ENCODE peak calls at places on chromosomes 6 and 20, in six cellular contexts. One of them, this sample, is unnamed. For H3K4me1, the result is how much of the 10 kb centered on the place peaks cover.

GRCh38 chr6:67634199-67634598 is 1000.9 kb upstream of the ADGRB3 start:
- DNase-seq in suprapubic skin: no peak
- DNase-seq in hepatocyte: no peak
- DNase-seq in colonic mucosa: no peak
- DNase-seq in neural progenitor cell: no peak
- DNase-seq in IMR-90: no peak
- DNase-seq in this sample: no peak

GRCh38 chr6:2346078-2346477 is 100.7 kb upstream of the GMDS start:
- DNase-seq in IMR-90: no peak
- DNase-seq in hepatocyte: no peak
- DNase-seq in suprapubic skin: no peak
- DNase-seq in neural progenitor cell: no peak
- DNase-seq in colonic mucosa: no peak
- DNase-seq in this sample: no peak

GRCh38 chr6:70151616-70152015 is 151.3 kb downstream of the COL9A1 start:
- DNase-seq in neural progenitor cell: no peak
- DNase-seq in colonic mucosa: no peak
- DNase-seq in hepatocyte: no peak
- DNase-seq in IMR-90: no peak
- DNase-seq in suprapubic skin: no peak
- DNase-seq in this sample: no peak

GRCh38 chr6:118892248-118893094 is 1.5 kb upstream of the ASF1A start:
- DNase-seq in neural progenitor cell: no peak
- DNase-seq in hepatocyte: no peak
- DNase-seq in IMR-90: no peak
- DNase-seq in suprapubic skin: no peak
- DNase-seq in colonic mucosa: no peak
- DNase-seq in this sample: no peak

GRCh38 chr6:63963756-63964315 is 328.2 kb downstream of the PHF3 start:
- DNase-seq in neural progenitor cell: no peak
- DNase-seq in IMR-90: no peak
- DNase-seq in suprapubic skin: no peak
- DNase-seq in hepatocyte: no peak
- DNase-seq in colonic mucosa: no peak
- DNase-seq in this sample: no peak

GRCh38 chr6:112468359-112468758 is 121.2 kb downstream of the RFPL4B start:
- DNase-seq in suprapubic skin: no peak
- DNase-seq in IMR-90: peak
- DNase-seq in colonic mucosa: no peak
- DNase-seq in hepatocyte: peak
- DNase-seq in neural progenitor cell: no peak
- DNase-seq in this sample: no peak

GRCh38 chr6:90350689-90351554 is 54.3 kb upstream of the BACH2 start:
- DNase-seq in hepatocyte: no peak
- DNase-seq in suprapubic skin: no peak
- DNase-seq in neural progenitor cell: no peak
- DNase-seq in colonic mucosa: no peak
- DNase-seq in IMR-90: peak
- DNase-seq in this sample: no peak

GRCh38 chr6:163919652-163920051 is 505.1 kb downstream of the QKI start:
- DNase-seq in hepatocyte: no peak
- DNase-seq in colonic mucosa: no peak
- DNase-seq in IMR-90: no peak
- DNase-seq in suprapubic skin: no peak
- DNase-seq in neural progenitor cell: no peak
- DNase-seq in this sample: no peak

GRCh38 chr6:53326372-53327016 is 22.3 kb downstream of the ELOVL5 start:
- DNase-seq in colonic mucosa: no peak
- DNase-seq in neural progenitor cell: no peak
- DNase-seq in hepatocyte: peak
- DNase-seq in IMR-90: peak
- DNase-seq in suprapubic skin: no peak
- DNase-seq in this sample: no peak

GRCh38 chr6:93424303-93425064 is 5.1 kb upstream of the EPHA7 start:
- DNase-seq in hepatocyte: peak
- DNase-seq in suprapubic skin: no peak
- DNase-seq in colonic mucosa: no peak
- DNase-seq in IMR-90: no peak
- DNase-seq in neural progenitor cell: peak
- DNase-seq in this sample: no peak

GRCh38 chr6:37552267-37552666 is 52.6 kb upstream of the CCDC167 start:
- DNase-seq in IMR-90: no peak
- DNase-seq in suprapubic skin: no peak
- DNase-seq in neural progenitor cell: no peak
- DNase-seq in hepatocyte: no peak
- DNase-seq in colonic mucosa: no peak
- DNase-seq in this sample: no peak

GRCh38 chr6:81575446-81575845 is 177.0 kb downstream of the TENT5A start:
- DNase-seq in suprapubic skin: no peak
- DNase-seq in neural progenitor cell: no peak
- DNase-seq in IMR-90: peak
- DNase-seq in colonic mucosa: no peak
- DNase-seq in hepatocyte: no peak
- DNase-seq in this sample: no peak

GRCh38 chr20:42855896-42856295 is 333.8 kb downstream of the PTPRT start:
- DNase-seq in IMR-90: no peak
- DNase-seq in colonic mucosa: no peak
- DNase-seq in hepatocyte: no peak
- DNase-seq in suprapubic skin: no peak
- DNase-seq in neural progenitor cell: no peak
- DNase-seq in this sample: no peak

GRCh38 chr6:42316981-42317380 is 99.3 kb upstream of the MRPS10 start:
- DNase-seq in colonic mucosa: no peak
- DNase-seq in hepatocyte: no peak
- DNase-seq in neural progenitor cell: no peak
- DNase-seq in IMR-90: no peak
- DNase-seq in suprapubic skin: no peak
- DNase-seq in this sample: no peak

GRCh38 chr6:5662797-5663196 is 343.9 kb downstream of the NRN1 start:
- DNase-seq in colonic mucosa: no peak
- DNase-seq in neural progenitor cell: no peak
- DNase-seq in hepatocyte: no peak
- DNase-seq in suprapubic skin: no peak
- DNase-seq in IMR-90: no peak
- DNase-seq in this sample: no peak

GRCh38 chr6:112649853-112650252 is 302.7 kb downstream of the RFPL4B start:
- DNase-seq in IMR-90: no peak
- DNase-seq in hepatocyte: no peak
- DNase-seq in colonic mucosa: no peak
- DNase-seq in neural progenitor cell: no peak
- DNase-seq in suprapubic skin: no peak
- DNase-seq in this sample: no peak

GRCh38 chr20:46009847-46010246 is 1.1 kb downstream of the MMP9 start:
- DNase-seq in colonic mucosa: no peak
- DNase-seq in neural progenitor cell: peak
- DNase-seq in suprapubic skin: no peak
- DNase-seq in hepatocyte: no peak
- DNase-seq in IMR-90: no peak
- DNase-seq in this sample: no peak
- H3K4me1 ChIP-seq in colonic mucosa: under half
- H3K4me1 ChIP-seq in neural progenitor cell: under half
- H3K4me1 ChIP-seq in suprapubic skin: under half
- H3K4me1 ChIP-seq in hepatocyte: under half
- H3K4me1 ChIP-seq in IMR-90: under half
- H3K4me1 ChIP-seq in this sample: under half

GRCh38 chr6:107864235-107864970 is 40.3 kb upstream of the SCML4 start:
- DNase-seq in suprapubic skin: no peak
- DNase-seq in neural progenitor cell: peak
- DNase-seq in hepatocyte: no peak
- DNase-seq in colonic mucosa: no peak
- DNase-seq in IMR-90: no peak
- DNase-seq in this sample: no peak

GRCh38 chr6:107866606-107867301 is 42.6 kb upstream of the SCML4 start:
- DNase-seq in IMR-90: peak
- DNase-seq in neural progenitor cell: peak
- DNase-seq in suprapubic skin: no peak
- DNase-seq in colonic mucosa: peak
- DNase-seq in hepatocyte: peak
- DNase-seq in this sample: no peak

GRCh38 chr6:107868867-107869611 is 44.9 kb upstream of the SCML4 start:
- DNase-seq in colonic mucosa: no peak
- DNase-seq in hepatocyte: no peak
- DNase-seq in neural progenitor cell: no peak
- DNase-seq in suprapubic skin: no peak
- DNase-seq in IMR-90: no peak
- DNase-seq in this sample: no peak

GRCh38 chr6:107869871-107870270 is 45.8 kb upstream of the SCML4 start:
- DNase-seq in neural progenitor cell: peak
- DNase-seq in IMR-90: no peak
- DNase-seq in suprapubic skin: no peak
- DNase-seq in hepatocyte: no peak
- DNase-seq in colonic mucosa: no peak
- DNase-seq in this sample: no peak

GRCh38 chr6:107867302-107867615 is 43.1 kb upstream of the SCML4 start:
- DNase-seq in colonic mucosa: no peak
- DNase-seq in hepatocyte: no peak
- DNase-seq in IMR-90: no peak
- DNase-seq in neural progenitor cell: no peak
- DNase-seq in suprapubic skin: no peak
- DNase-seq in this sample: no peak
- TF ChIP-seq CTCF in colonic mucosa: no peak
- TF ChIP-seq CTCF in hepatocyte: no peak
- TF ChIP-seq CTCF in IMR-90: no peak
- TF ChIP-seq CTCF in neural progenitor cell: no peak
- TF ChIP-seq CTCF in suprapubic skin: no peak
- TF ChIP-seq CTCF in this sample: no peak

DNA sequence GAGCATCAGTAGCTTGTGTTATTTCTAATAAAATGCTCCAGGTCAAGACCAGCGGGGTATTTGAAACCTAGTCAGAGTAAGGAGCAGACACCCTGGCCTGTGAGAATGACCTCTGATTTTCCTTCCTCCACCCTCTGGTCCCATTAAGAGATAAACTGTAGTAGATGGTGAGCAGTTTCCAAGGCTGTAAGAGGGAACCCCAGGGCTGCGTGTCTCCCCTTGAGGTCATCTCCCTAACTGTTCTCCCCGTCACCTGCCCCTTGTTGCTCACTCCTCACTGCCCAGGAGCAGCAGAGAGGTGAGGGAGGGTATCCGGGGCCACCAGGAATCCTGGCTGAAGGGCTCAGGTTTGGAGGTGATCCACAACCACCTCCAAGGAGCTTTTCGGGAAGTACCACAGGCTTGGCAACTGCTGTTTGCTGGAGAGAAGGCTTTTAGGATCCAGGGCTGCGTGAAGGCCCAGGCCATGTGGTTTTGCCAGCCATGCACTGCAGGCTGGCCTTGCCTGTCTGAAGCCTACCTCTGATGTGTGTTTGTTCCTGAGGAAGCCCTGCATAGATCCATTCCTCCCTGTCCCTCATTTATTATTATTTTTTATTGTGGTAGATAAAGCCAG is 62.5 kb downstream of the RREB1 start:
- DNase-seq in colonic mucosa: no peak
- DNase-seq in hepatocyte: no peak
- DNase-seq in suprapubic skin: no peak
- DNase-seq in neural progenitor cell: no peak
- DNase-seq in IMR-90: no peak
- DNase-seq in this sample: no peak
- H3K27ac ChIP-seq in colonic mucosa: peak
- H3K27ac ChIP-seq in hepatocyte: peak
- H3K27ac ChIP-seq in suprapubic skin: peak
- H3K27ac ChIP-seq in neural progenitor cell: no peak
- H3K27ac ChIP-seq in IMR-90: no peak
- H3K27ac ChIP-seq in this sample: peak

GRCh38 chr6:85116475-85116874 is 333.4 kb upstream of the NT5E start:
- DNase-seq in neural progenitor cell: no peak
- DNase-seq in hepatocyte: no peak
- DNase-seq in suprapubic skin: no peak
- DNase-seq in colonic mucosa: no peak
- DNase-seq in IMR-90: no peak
- DNase-seq in this sample: no peak
- H3K4me1 ChIP-seq in neural progenitor cell: under half
- H3K4me1 ChIP-seq in hepatocyte: under half
- H3K4me1 ChIP-seq in suprapubic skin: under half
- H3K4me1 ChIP-seq in colonic mucosa: under half
- H3K4me1 ChIP-seq in IMR-90: under half
- H3K4me1 ChIP-seq in this sample: under half

DNA sequence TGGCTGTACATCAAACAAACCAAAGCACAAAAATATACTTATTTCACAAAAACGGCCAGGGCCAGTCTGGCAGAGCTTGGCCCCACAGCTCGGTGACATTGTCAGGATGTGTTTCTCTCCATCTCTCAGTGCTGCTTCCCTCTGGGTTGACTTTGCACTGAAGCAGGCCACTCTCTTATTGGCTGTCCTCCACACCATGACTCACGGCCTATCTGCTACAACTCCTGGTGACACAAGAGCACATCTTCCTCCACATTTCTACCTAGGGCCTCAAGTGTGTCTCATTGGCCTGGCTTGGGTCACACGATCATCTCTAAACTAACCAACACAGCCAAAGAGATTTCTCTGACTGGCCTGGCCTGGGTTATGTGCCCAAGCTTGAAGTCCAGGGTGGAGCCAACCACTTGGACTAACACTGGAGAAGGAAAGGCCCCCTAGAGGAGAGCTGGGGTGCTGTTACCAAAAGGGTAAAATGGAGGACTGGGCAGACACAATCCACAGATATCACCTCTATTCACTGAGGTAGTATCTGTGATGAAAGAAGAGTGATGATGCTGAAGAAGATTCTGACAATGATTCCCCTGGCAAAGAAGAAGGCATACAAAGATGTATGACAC is 159.8 kb upstream of the TSHZ2 start:
- DNase-seq in hepatocyte: no peak
- DNase-seq in IMR-90: no peak
- DNase-seq in neural progenitor cell: no peak
- DNase-seq in suprapubic skin: no peak
- DNase-seq in colonic mucosa: no peak
- DNase-seq in this sample: no peak
- TF ChIP-seq CTCF in hepatocyte: no peak
- TF ChIP-seq CTCF in IMR-90: no peak
- TF ChIP-seq CTCF in neural progenitor cell: peak
- TF ChIP-seq CTCF in suprapubic skin: no peak
- TF ChIP-seq CTCF in colonic mucosa: no peak
- TF ChIP-seq CTCF in this sample: no peak

This sample was measured in thoracic aorta.